ENCODE peak calls at places on chromosomes 1 and 21, in six cellular contexts. A is upper lobe of left lung, G is adrenal gland, U is neural progenitor cell, C is tibial artery, E is mammary epithelial cell. Y is an unnamed sample. For H3K36me3, the result is how much of the 10 kb centered on the place peaks cover.

GRCh38 chr1:161200992-161201827 is 957 bp upstream of the NDUFS2 start:
- DNase-seq in A (peak), E (no peak), U (no peak), G (peak), C (peak), Y (no peak)

GRCh38 chr1:116299248-116299647 is 73.8 kb upstream of the ATP1A1 start:
- DNase-seq in G (no peak), E (no peak), U (no peak), A (no peak), C (no peak), Y (no peak)

GRCh38 chr1:28278763-28279162 is 19.4 kb downstream of the SESN2 start:
- DNase-seq in E (no peak), G (no peak), A (no peak), C (no peak), U (no peak), Y (no peak)

GRCh38 chr1:85577421-85578320 is 2.9 kb upstream of the CCN1 start:
- DNase-seq in A (no peak), G (peak), E (peak), C (peak), U (peak), Y (peak)

GRCh38 chr1:97139512-97139911 is 417.9 kb downstream of the PTBP2 start:
- DNase-seq in G (no peak), A (no peak), E (peak), C (no peak), U (no peak), Y (no peak)

GRCh38 chr1:52190500-52191252 is 48.8 kb downstream of the ZFYVE9 start:
- DNase-seq in E (no peak), A (no peak), C (no peak), U (no peak), G (no peak), Y (no peak)

GRCh38 chr1:156766288-156767100 is 841 bp upstream of the PRCC start:
- DNase-seq in C (peak), U (peak), G (no peak), A (no peak), E (peak), Y (no peak)

GRCh38 chr1:118223426-118223825 is 38.4 kb upstream of the SPAG17 start:
- DNase-seq in C (no peak), A (no peak), G (no peak), E (no peak), U (peak), Y (no peak)

DNA sequence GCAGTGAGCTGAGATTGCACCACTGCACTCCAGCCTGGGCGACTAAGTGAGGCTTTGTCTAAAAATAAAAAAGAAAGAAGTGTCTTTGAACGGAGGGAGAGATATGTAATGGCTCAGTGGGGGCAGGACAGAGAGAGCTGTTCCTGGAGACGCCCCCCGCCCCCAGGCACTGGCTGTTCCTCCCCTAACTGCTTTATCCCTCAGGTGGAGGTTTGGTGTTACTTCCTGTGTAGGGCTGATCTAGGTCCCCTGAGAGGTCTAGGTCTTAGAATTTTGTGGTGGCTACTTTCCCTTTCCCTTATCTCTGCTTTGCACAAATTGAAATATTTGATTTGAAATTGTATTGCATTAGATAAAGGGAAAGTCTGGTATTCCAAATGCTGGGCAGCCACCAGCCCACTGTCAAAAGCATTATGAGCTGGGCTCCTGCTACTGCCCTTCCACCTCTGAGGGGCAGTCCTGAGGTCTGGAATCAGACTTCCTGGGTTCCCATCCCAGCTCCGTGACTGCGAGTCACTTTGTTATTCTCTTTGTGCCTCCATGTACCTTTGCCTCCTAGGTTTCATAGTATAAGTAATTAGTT is 134.8 kb upstream of the KIF26B start:
- DNase-seq in C (no peak), U (no peak), G (no peak), A (no peak), E (no peak), Y (peak)
- H3K4me3 ChIP-seq in C (no peak), U (no peak), G (no peak), A (no peak), E (no peak), Y (no peak)

DNA sequence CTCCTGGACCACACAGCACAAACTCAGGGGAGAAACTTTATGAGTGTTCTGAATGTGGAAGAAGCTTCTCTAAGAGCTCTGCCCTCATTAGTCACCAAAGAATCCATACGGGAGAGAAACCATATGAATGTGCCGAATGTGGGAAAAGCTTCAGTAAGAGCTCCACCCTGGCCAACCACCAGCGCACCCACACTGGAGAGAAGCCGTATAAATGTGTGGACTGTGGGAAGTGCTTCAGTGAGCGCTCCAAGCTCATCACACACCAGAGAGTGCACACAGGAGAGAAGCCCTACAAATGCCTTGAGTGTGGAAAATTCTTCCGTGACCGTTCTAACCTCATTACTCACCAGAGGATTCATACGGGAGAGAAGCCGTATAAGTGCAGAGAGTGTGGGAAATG is 22.5 kb downstream of the ZSCAN20 start:
- DNase-seq in G (no peak), A (no peak), U (no peak), E (no peak), C (no peak), Y (no peak)
- H3K36me3 ChIP-seq in G (under half), A (under half), U (under half), E (under half), C (half or more), Y (under half)

GRCh38 chr21:33174756-33175155 is 55.0 kb upstream of the IFNAR2 start:
- DNase-seq in C (no peak), A (no peak), G (no peak), U (no peak), E (no peak), Y (no peak)
- TF ChIP-seq CTCF in C (no peak), A (no peak), G (no peak), U (no peak), E (no peak), Y (no peak)

GRCh38 chr1:94715311-94715710 is 104.8 kb upstream of the SLC44A3 start:
- DNase-seq in G (no peak), A (no peak), C (no peak), U (no peak), E (no peak), Y (no peak)

GRCh38 chr1:94721240-94721639 is 98.9 kb upstream of the SLC44A3 start:
- DNase-seq in G (no peak), C (no peak), U (no peak), A (peak), E (no peak), Y (peak)

GRCh38 chr1:94716966-94717365 is 103.2 kb upstream of the SLC44A3 start:
- DNase-seq in E (no peak), G (no peak), C (no peak), A (no peak), U (no peak), Y (no peak)

GRCh38 chr1:94723899-94724298 is 96.3 kb upstream of the SLC44A3 start:
- DNase-seq in U (no peak), A (no peak), E (no peak), C (no peak), G (no peak), Y (no peak)

DNA sequence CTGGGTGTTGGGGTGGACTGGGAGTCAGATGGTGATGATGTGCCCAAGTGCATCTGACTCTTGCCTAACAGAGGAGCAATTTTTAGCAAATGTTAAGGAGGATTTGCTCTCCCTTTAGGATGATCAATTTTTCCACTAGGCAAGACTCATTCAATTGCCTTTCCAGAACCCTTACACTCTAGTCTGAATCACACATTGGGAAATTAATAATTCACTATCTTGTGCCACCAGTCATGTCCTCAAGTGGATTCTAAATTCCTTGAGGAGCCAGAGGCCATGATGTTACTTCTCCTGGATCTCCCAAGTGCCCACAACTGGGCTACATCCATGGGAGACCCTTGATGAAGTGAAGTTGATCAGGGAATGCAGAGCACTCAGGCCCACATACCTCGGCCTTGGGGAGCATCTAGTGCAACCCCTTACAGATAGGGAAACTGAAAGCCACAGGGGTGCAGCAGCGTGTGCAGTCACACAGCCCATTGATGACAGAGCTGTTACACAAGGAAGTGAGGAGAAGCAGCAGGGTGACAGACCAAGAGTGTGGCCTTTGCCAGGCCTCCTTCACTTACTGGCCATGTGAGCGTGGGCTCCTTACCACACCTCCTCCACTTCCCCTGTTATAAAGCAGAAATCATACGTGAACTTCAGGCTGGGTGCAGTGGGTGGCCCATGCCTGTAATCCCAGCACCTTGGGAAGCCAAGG is 99.9 kb upstream of the SLC44A3 start:
- DNase-seq in U (no peak), C (no peak), E (no peak), A (peak), G (no peak), Y (peak)
- H3K4me3 ChIP-seq in U (no peak), C (no peak), E (no peak), A (no peak), G (no peak), Y (no peak)

DNA sequence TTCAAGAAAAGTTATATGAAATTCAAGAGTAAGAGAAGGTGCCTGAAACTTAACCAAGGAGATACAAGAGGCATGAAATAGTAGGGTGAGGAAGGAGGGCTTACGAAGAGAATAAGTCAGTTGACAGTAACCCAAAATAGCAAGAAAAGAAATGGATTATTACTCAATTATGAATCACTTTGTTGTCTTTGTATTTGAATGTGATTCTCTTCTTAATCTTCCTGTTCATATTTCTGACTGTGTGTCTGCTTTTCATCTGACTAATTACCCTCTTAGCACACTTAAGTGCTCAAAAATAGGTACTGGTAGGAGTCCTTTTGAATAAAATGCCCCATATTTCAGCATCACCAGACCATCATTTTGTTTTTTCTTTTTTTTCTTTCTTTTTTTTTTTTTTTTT is 39.4 kb downstream of the GLMN start:
- DNase-seq in C (no peak), E (peak), G (no peak), U (no peak), A (no peak), Y (no peak)
- H3K36me3 ChIP-seq in C (half or more), E (under half), G (under half), U (under half), A (under half), Y (under half)

DNA sequence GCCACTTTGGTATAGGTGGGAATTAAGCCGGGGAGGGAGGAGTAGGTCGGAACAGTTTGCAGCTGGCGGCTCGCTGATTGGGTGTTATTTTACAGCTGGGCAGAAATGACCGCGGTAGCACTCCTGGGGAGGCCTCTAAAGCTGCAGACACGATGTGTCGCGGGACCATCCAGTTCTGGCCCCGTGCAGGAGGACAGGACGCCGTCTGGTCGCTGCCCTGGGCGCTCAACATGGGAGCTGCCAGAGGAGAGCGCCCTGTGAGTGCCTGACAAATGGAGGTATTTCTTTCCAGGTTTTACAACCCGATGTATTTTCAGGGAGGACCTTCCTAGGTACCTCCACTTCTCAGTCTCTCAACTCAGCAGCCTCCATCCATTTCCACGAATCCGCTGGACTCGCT is 46.2 kb downstream of the CDC7 start:
- DNase-seq in G (no peak), C (no peak), U (no peak), E (no peak), A (no peak), Y (no peak)
- TF ChIP-seq CTCF in G (no peak), C (peak), U (no peak), E (no peak), A (no peak), Y (no peak)

DNA sequence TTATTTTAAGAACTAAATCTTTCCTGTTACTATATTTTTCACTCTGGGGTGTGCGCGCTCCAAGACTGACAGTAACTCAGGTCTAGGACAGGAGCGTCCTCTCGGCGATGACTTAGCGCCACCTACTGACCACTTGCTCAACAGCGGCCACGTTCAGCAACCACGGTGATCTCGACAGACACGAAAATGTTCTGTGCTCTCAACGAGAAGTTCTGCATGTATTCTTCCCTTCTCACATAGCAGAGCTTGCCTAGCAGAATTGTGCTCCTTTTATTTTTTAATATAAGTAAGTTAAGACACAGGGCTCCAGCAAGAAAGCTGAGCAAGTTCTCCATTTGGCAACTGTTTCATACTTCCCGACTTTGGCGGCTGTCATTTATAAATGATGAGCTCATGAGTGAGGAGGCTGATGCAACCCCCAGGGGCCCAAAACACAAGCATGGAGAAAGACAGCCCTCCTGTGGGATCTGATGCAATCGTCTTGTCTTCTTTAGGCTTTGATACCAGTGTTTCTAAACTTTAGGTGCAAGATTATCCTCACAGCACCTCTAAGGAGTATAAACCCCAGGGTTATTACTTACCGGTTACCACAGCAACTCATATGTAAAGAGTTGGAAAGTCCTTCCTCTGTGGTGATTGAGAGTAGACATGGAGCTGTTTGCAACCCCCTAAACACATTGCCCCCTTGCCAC is 92.6 kb downstream of the HHIPL2 start:
- DNase-seq in E (peak), G (peak), A (peak), C (peak), U (peak), Y (peak)
- H3K4me3 ChIP-seq in E (peak), G (peak), A (no peak), C (peak), U (no peak), Y (no peak)

GRCh38 chr1:17011439-17012307 is at the start of gene ATP13A2:
- DNase-seq in A (peak), G (peak), E (peak), U (peak), C (peak), Y (peak)

GRCh38 chr1:17012775-17013501 is 1.2 kb upstream of the ATP13A2 start:
- DNase-seq in A (no peak), E (peak), G (no peak), U (peak), C (no peak), Y (no peak)

GRCh38 chr1:17009706-17010105 is 2.0 kb downstream of the ATP13A2 start:
- DNase-seq in E (no peak), G (no peak), U (no peak), A (peak), C (no peak), Y (no peak)

GRCh38 chr1:17008208-17008855 is 3.4 kb downstream of the ATP13A2 start:
- DNase-seq in E (no peak), G (no peak), A (no peak), U (no peak), C (no peak), Y (no peak)

DNA sequence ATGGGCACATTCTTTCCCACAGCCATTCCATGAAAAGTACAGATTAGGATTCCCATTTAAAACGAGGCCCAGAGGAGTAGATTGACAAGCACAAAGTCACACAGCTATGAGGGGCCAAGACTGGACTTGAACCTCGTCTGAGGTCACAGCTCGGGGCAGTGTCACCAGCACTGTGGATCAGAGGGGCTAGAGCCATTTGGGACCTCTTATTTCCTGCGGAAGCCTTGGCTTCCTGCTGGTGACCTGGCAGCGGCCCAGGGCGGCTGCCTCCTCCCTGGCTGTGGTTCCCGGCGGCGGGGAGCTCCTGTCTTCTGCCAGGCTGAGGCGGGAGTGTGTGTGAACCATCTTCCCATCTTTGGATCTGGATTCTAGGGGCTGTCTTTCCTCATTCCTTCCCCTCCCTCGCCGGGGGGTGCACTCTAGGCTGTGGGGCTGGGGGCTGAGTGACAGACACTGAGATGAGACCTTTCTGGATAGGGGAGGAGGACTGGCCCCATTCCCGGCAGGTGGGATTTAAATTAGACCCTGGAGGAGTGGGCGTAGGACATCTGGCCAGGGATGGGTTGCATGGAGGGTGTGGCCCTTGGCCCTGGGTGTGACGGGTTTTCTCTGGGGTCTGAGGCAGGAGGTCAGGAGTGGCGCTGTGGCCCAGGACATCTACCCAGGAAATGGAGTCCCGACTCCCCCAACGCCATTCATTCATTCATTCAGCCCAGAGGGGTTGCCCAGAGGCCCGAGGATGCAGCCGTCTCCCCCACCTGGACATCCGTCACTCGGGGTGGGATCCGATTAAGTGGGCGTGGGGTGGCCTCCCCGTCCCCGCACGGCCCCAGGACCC is 908 bp downstream of the ATP13A2 start:
- DNase-seq in C (no peak), A (peak), E (peak), G (peak), U (peak), Y (no peak)
- H3K36me3 ChIP-seq in C (under half), A (under half), E (under half), G (under half), U (under half), Y (under half)

DNA sequence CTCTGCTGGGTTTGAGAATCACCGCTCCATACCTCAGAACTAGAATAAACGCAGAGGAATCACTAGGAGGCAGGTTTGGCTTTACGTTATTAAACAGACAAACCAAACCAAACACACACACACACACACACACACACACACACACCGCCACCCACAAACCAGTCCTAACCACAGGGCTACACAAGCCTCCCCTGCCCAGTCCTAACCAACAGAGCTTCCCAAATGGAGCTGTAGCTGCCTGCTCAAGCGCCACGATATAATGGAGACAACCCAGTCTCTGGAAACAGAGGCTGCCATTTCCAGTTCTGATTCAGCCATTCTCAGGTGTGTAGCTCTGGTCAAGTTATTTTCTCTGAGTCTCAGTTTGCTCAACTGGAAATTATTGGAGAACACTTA is 519.1 kb downstream of the SMYD3 start:
- DNase-seq in E (no peak), A (no peak), G (no peak), U (no peak), C (no peak), Y (no peak)
- TF ChIP-seq CTCF in E (no peak), A (no peak), G (no peak), U (no peak), C (no peak), Y (no peak)

Y was measured in GM06990.